ENCODE peak calls at places on chromosomes 13 and 19, in four cellular contexts. P is GM23248, B is H1, A is neuronal stem cell. G is an unnamed sample.
A peak's percentile ranks its signal among the peaks of the same experiment; 100 is the strongest.

GRCh38 chr13:110012102-110012739 is 225.8 kb upstream of the IRS2 start:
- DNase-seq in P (peak; percentile 91), B (no peak), A (no peak), G (no peak)

GRCh38 chr19:32363175-32363574 is 17.8 kb downstream of the ZNF507 start:
- DNase-seq in P (no peak), B (no peak), A (no peak), G (no peak)

GRCh38 chr19:40662925-40663711 is 27.3 kb downstream of the NUMBL start:
- DNase-seq in P (peak; percentile 91), B (peak; percentile 98), A (peak; percentile 89), G (peak; percentile 85)

GRCh38 chr13:92494915-92495314 is 731.7 kb upstream of the GPC6 start:
- DNase-seq in P (no peak), B (no peak), A (no peak), G (no peak)

GRCh38 chr13:40495620-40496001 is 170.8 kb downstream of the FOXO1 start:
- DNase-seq in P (no peak), B (no peak), A (no peak), G (no peak)

GRCh38 chr13:64276232-64276631 is 2860.6 kb upstream of the PCDH20 start:
- DNase-seq in P (no peak), B (no peak), A (no peak), G (no peak)

GRCh38 chr19:58335630-58336029 is 8.8 kb downstream of the ZSCAN22 start:
- DNase-seq in P (no peak), B (no peak), A (no peak), G (no peak)

GRCh38 chr19:28920269-28921066 is 292.5 kb downstream of the UQCRFS1 start:
- DNase-seq in P (peak; percentile 6), B (peak; percentile 54), A (peak; percentile 5), G (no peak)

GRCh38 chr13:110265682-110266430 is 41.1 kb downstream of the COL4A1 start:
- DNase-seq in P (no peak), B (peak; percentile 49), A (no peak), G (no peak)

GRCh38 chr19:33132425-33132824 is 511 bp downstream of the WDR88 start:
- DNase-seq in P (no peak), B (peak; percentile 68), A (no peak), G (no peak)

GRCh38 chr19:45524575-45525129 is 17.4 kb downstream of the VASP start:
- DNase-seq in P (no peak), B (no peak), A (no peak), G (no peak)

GRCh38 chr19:4304509-4305252 is at the start of gene FSD1:
- DNase-seq in P (peak; percentile 81), B (peak; percentile 95), A (peak; percentile 80), G (no peak)

GRCh38 chr19:4803736-4804695 is 12.5 kb downstream of the FEM1A start:
- DNase-seq in P (peak; percentile 62), B (peak; percentile 95), A (peak; percentile 72), G (peak; percentile 67)

GRCh38 chr13:108915095-108915633 is 285.8 kb downstream of the MYO16 start:
- DNase-seq in P (peak; percentile 68), B (no peak), A (no peak), G (peak; percentile 59)

GRCh38 chr19:17688853-17689595 is 870 bp upstream of the UNC13A start:
- DNase-seq in P (no peak), B (peak; percentile 64), A (no peak), G (no peak)

GRCh38 chr13:44648392-44649117 is 72.4 kb upstream of the TSC22D1 start:
- DNase-seq in P (peak; percentile 40), B (no peak), A (no peak), G (no peak)

GRCh38 chr13:111241006-111241755 is 79.3 kb upstream of the TEX29 start:
- DNase-seq in P (no peak), B (peak; percentile 45), A (no peak), G (no peak)

GRCh38 chr19:19661141-19661674 is 2.3 kb downstream of the ATP13A1 start:
- DNase-seq in P (no peak), B (peak; percentile 32), A (no peak), G (no peak)

GRCh38 chr13:69857188-69857821 is 250.3 kb upstream of the ATXN8OS start:
- DNase-seq in P (peak; percentile 50), B (no peak), A (peak; percentile 47), G (peak; percentile 40)

GRCh38 chr13:36420437-36420891 is 11.8 kb upstream of the CCNA1 start:
- DNase-seq in P (peak; percentile 80), B (peak; percentile 87), A (peak; percentile 73), G (peak; percentile 59)

GRCh38 chr19:19552811-19553210 is 14.7 kb downstream of the CILP2 start:
- DNase-seq in P (peak; percentile 55), B (peak; percentile 92), A (no peak), G (peak; percentile 8)

GRCh38 chr19:20513179-20513934 is 52.2 kb downstream of the ZNF737 start:
- DNase-seq in P (no peak), B (no peak), A (no peak), G (no peak)

GRCh38 chr19:7063339-7063738 is 4.9 kb upstream of the MBD3L3 start:
- DNase-seq in P (no peak), B (no peak), A (no peak), G (no peak)

GRCh38 chr19:27794444-27795042 is 1418.4 kb downstream of the UQCRFS1 start:
- DNase-seq in P (peak; percentile 79), B (peak; percentile 61), A (peak; percentile 3), G (peak; percentile 7)

GRCh38 chr13:67123165-67123564 is 107.0 kb downstream of the PCDH9 start:
- DNase-seq in P (no peak), B (no peak), A (no peak), G (no peak)

GRCh38 chr13:30818323-30818960 is 83.1 kb downstream of the ALOX5AP start:
- DNase-seq in P (peak; percentile 96), B (no peak), A (no peak), G (no peak)

GRCh38 chr13:95437561-95437960 is 115.0 kb upstream of the CLDN10 start:
- DNase-seq in P (no peak), B (no peak), A (no peak), G (no peak)

GRCh38 chr13:96762876-96763275 is 231.4 kb downstream of the OXGR1 start:
- DNase-seq in P (peak; percentile 27), B (no peak), A (no peak), G (no peak)

GRCh38 chr13:76890036-76890435 is 3.8 kb upstream of the KCTD12 start:
- DNase-seq in P (peak; percentile 30), B (no peak), A (no peak), G (no peak)

GRCh38 chr13:94599877-94600276 is 1.8 kb upstream of the GPR180 start:
- DNase-seq in P (no peak), B (no peak), A (no peak), G (no peak)

GRCh38 chr19:18839465-18840287 is 7.9 kb downstream of the UPF1 start:
- DNase-seq in P (no peak), B (no peak), A (no peak), G (no peak)

GRCh38 chr13:28493740-28494536 is 990 bp downstream of the FLT1 start:
- DNase-seq in P (peak; percentile 51), B (peak; percentile 72), A (peak; percentile 20), G (no peak)

GRCh38 chr13:89113744-89114143 is 1442.6 kb downstream of the SLITRK5 start:
- DNase-seq in P (no peak), B (no peak), A (peak; percentile 11), G (no peak)

GRCh38 chr19:18469245-18470107 is 31.5 kb upstream of the ISYNA1 start:
- DNase-seq in P (peak; percentile 76), B (peak; percentile 95), A (no peak), G (no peak)

GRCh38 chr19:879711-880438 is 13.1 kb downstream of the MED16 start:
- DNase-seq in P (no peak), B (no peak), A (no peak), G (no peak)

GRCh38 chr13:71867101-71867814 is at the start of gene DACH1:
- DNase-seq in P (peak; percentile 35), B (peak; percentile 59), A (peak; percentile 75), G (peak; percentile 51)

GRCh38 chr19:8192227-8192820 is 16.8 kb upstream of the CERS4 start:
- DNase-seq in P (no peak), B (no peak), A (no peak), G (no peak)
- H3K27ac ChIP-seq in P (no peak overlapping the region), B (no peak overlapping the region), A (no peak overlapping the region), G (no peak overlapping the region)

GRCh38 chr19:10960314-10961072 is at the start of gene SMARCA4:
- DNase-seq in P (peak; percentile 99), B (peak; percentile 96), A (peak; percentile 97), G (peak; percentile 98)
- H3K9ac ChIP-seq in P (peak within 1 kb of the TSS; percentile 91), B (peak within 1 kb of the TSS; percentile 95), A (peak within 1 kb of the TSS; percentile 99), G (peak within 1 kb of the TSS; percentile 84)

DNA sequence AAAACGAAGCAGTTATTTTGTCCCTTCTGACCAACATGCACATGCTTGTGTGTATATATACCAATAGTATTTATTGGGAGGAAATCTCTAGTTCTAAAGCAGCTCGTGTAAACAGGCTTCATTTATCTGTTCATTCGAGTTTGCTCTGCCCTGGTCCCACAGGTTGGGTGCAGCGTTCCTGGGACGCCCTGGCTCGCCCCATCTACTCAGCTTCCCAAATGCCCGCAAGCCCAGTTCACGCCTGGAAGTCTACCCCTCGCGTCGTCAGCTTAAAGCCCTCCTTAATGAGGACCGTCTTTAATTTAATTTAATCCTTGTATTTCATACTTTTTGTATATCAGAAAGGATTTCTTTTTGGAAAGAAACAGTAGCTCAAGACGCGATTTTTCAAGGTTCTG is 604 bp downstream of the THSD1 start:
- DNase-seq in P (peak; percentile 42), B (no peak), A (no peak), G (no peak)
- H3K27ac ChIP-seq in P (no peak overlapping the region), B (no peak overlapping the region), A (no peak overlapping the region), G (no peak overlapping the region)

GRCh38 chr19:38429055-38429810 is 3.2 kb upstream of the RASGRP4 start:
- DNase-seq in P (no peak), B (no peak), A (no peak), G (no peak)
- H3K9ac ChIP-seq in P (no peak overlapping the region), B (no peak overlapping the region), A (no peak overlapping the region), G (no peak overlapping the region)

GRCh38 chr13:114147803-114148520 is 15.5 kb upstream of the RASA3 start:
- DNase-seq in P (no peak), B (no peak), A (no peak), G (no peak)
- H3K27ac ChIP-seq in P (no peak overlapping the region), B (no peak overlapping the region), A (no peak overlapping the region), G (peak overlapping the region; percentile 92)

DNA sequence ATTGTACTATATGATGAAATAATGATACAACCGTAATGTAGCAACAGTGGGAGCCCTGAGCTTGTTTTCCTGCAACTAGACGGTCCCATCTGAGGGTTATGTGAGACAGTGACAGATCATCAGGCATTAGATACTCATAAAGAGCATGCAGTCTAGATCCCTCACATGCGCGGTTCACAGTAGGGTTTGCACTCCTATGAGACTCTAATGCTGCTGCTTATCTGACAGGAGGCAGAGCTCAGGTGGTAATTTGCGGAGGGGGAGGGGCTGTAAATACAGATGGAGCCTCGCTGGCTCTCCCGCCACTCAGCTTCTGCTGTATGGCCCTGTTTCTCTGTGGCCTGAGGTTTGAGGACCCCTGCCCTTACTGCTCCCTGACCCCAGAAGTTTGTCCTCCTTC is 13.7 kb downstream of the EPHX3 start:
- DNase-seq in P (no peak), B (no peak), A (no peak), G (no peak)
- H3K9ac ChIP-seq in P (no peak overlapping the region), B (no peak overlapping the region), A (no peak overlapping the region), G (no peak overlapping the region)

DNA sequence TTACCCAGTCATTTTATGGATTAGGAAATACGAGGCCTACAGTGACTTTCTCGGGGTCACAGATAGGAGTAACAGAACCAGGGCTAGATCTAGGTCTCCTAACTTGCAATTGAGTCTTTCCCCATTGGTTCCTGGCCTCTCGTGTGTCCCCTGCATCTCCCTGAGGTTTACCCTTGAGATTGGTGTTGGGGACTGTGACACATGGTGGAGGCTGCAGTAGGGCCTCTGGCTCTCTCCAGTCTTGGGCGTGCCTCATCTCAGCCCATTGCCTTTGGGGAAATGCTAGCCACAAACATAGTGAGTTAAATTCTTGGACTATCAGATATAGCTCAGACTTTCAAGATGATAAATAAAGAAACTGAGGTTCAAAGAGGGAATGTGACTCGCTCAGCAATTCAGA is 212.1 kb downstream of the KCNRG start:
- DNase-seq in P (no peak), B (no peak), A (no peak), G (no peak)
- H3K27ac ChIP-seq in P (no peak overlapping the region), B (no peak overlapping the region), A (no peak overlapping the region), G (no peak overlapping the region)

G was measured in MM.1S.